ENCODE peak calls at places on chromosome 6, in eight cellular contexts. One of them, this sample, is unnamed.

GRCh38 chr6:132430110-132430509 is 28.8 kb upstream of the MOXD1 start:
- DNase-seq in mesothelial cell of epicardium: no peak
- DNase-seq in mucosa of gallbladder: no peak
- DNase-seq in neural crest cell: no peak
- DNase-seq in activated CD8-positive, alpha-beta memory T cell treated with anti-CD3 and anti-CD28 coated beads for 48 hours: no peak
- DNase-seq in left ventricle myocardium superior: no peak
- DNase-seq in activated naive CD8-positive, alpha-beta T cell treated with anti-CD3 and anti-CD28 coated beads, Interleukin-2, amount 50 U/mL, for 24 hours: no peak
- DNase-seq in kidney glomerular epithelial cell: no peak
- DNase-seq in this sample: no peak

GRCh38 chr6:47057830-47058540 is 15.9 kb upstream of the ADGRF1 start:
- DNase-seq in kidney glomerular epithelial cell: peak; percentile 87
- DNase-seq in mesothelial cell of epicardium: no peak
- DNase-seq in activated naive CD8-positive, alpha-beta T cell treated with anti-CD3 and anti-CD28 coated beads, Interleukin-2, amount 50 U/mL, for 24 hours: no peak
- DNase-seq in neural crest cell: no peak
- DNase-seq in mucosa of gallbladder: no peak
- DNase-seq in activated CD8-positive, alpha-beta memory T cell treated with anti-CD3 and anti-CD28 coated beads for 48 hours: no peak
- DNase-seq in left ventricle myocardium superior: no peak
- DNase-seq in this sample: no peak

GRCh38 chr6:68400396-68400795 is 234.7 kb upstream of the ADGRB3 start:
- DNase-seq in neural crest cell: no peak
- DNase-seq in mucosa of gallbladder: no peak
- DNase-seq in activated naive CD8-positive, alpha-beta T cell treated with anti-CD3 and anti-CD28 coated beads, Interleukin-2, amount 50 U/mL, for 24 hours: no peak
- DNase-seq in mesothelial cell of epicardium: no peak
- DNase-seq in left ventricle myocardium superior: no peak
- DNase-seq in kidney glomerular epithelial cell: no peak
- DNase-seq in activated CD8-positive, alpha-beta memory T cell treated with anti-CD3 and anti-CD28 coated beads for 48 hours: no peak
- DNase-seq in this sample: no peak

GRCh38 chr6:112980676-112981075 is 633.5 kb downstream of the RFPL4B start:
- DNase-seq in activated CD8-positive, alpha-beta memory T cell treated with anti-CD3 and anti-CD28 coated beads for 48 hours: no peak
- DNase-seq in mesothelial cell of epicardium: no peak
- DNase-seq in activated naive CD8-positive, alpha-beta T cell treated with anti-CD3 and anti-CD28 coated beads, Interleukin-2, amount 50 U/mL, for 24 hours: no peak
- DNase-seq in left ventricle myocardium superior: no peak
- DNase-seq in mucosa of gallbladder: no peak
- DNase-seq in neural crest cell: no peak
- DNase-seq in kidney glomerular epithelial cell: no peak
- DNase-seq in this sample: no peak

GRCh38 chr6:25062070-25062811 is 126.5 kb upstream of the RIPOR2 start:
- DNase-seq in left ventricle myocardium superior: no peak
- DNase-seq in mucosa of gallbladder: no peak
- DNase-seq in neural crest cell: no peak
- DNase-seq in activated naive CD8-positive, alpha-beta T cell treated with anti-CD3 and anti-CD28 coated beads, Interleukin-2, amount 50 U/mL, for 24 hours: no peak
- DNase-seq in mesothelial cell of epicardium: no peak
- DNase-seq in kidney glomerular epithelial cell: no peak
- DNase-seq in activated CD8-positive, alpha-beta memory T cell treated with anti-CD3 and anti-CD28 coated beads for 48 hours: no peak
- DNase-seq in this sample: no peak

GRCh38 chr6:61867635-61868034 is 418.4 kb downstream of the KHDRBS2 start:
- DNase-seq in kidney glomerular epithelial cell: no peak
- DNase-seq in left ventricle myocardium superior: no peak
- DNase-seq in mucosa of gallbladder: no peak
- DNase-seq in mesothelial cell of epicardium: no peak
- DNase-seq in neural crest cell: no peak
- DNase-seq in activated naive CD8-positive, alpha-beta T cell treated with anti-CD3 and anti-CD28 coated beads, Interleukin-2, amount 50 U/mL, for 24 hours: no peak
- DNase-seq in activated CD8-positive, alpha-beta memory T cell treated with anti-CD3 and anti-CD28 coated beads for 48 hours: no peak
- DNase-seq in this sample: no peak

GRCh38 chr6:133701633-133702331 is 187.1 kb upstream of the TCF21 start:
- DNase-seq in left ventricle myocardium superior: peak; percentile 58
- DNase-seq in mesothelial cell of epicardium: no peak
- DNase-seq in neural crest cell: no peak
- DNase-seq in activated naive CD8-positive, alpha-beta T cell treated with anti-CD3 and anti-CD28 coated beads, Interleukin-2, amount 50 U/mL, for 24 hours: no peak
- DNase-seq in kidney glomerular epithelial cell: no peak
- DNase-seq in mucosa of gallbladder: peak; percentile 14
- DNase-seq in activated CD8-positive, alpha-beta memory T cell treated with anti-CD3 and anti-CD28 coated beads for 48 hours: no peak
- DNase-seq in this sample: peak; percentile 89

GRCh38 chr6:138242987-138243592 is 24.8 kb upstream of the PBOV1 start:
- DNase-seq in mucosa of gallbladder: no peak
- DNase-seq in kidney glomerular epithelial cell: no peak
- DNase-seq in left ventricle myocardium superior: no peak
- DNase-seq in activated CD8-positive, alpha-beta memory T cell treated with anti-CD3 and anti-CD28 coated beads for 48 hours: no peak
- DNase-seq in neural crest cell: no peak
- DNase-seq in mesothelial cell of epicardium: no peak
- DNase-seq in activated naive CD8-positive, alpha-beta T cell treated with anti-CD3 and anti-CD28 coated beads, Interleukin-2, amount 50 U/mL, for 24 hours: no peak
- DNase-seq in this sample: no peak

GRCh38 chr6:52598123-52598823 is 21.4 kb upstream of the TRAM2 start:
- DNase-seq in activated CD8-positive, alpha-beta memory T cell treated with anti-CD3 and anti-CD28 coated beads for 48 hours: no peak
- DNase-seq in activated naive CD8-positive, alpha-beta T cell treated with anti-CD3 and anti-CD28 coated beads, Interleukin-2, amount 50 U/mL, for 24 hours: peak; percentile 49
- DNase-seq in left ventricle myocardium superior: peak; percentile 61
- DNase-seq in mucosa of gallbladder: peak; percentile 32
- DNase-seq in mesothelial cell of epicardium: peak; percentile 45
- DNase-seq in kidney glomerular epithelial cell: peak; percentile 67
- DNase-seq in neural crest cell: peak; percentile 76
- DNase-seq in this sample: peak; percentile 89

GRCh38 chr6:150876598-150876997 is 11.1 kb downstream of the MTHFD1L start:
- DNase-seq in neural crest cell: no peak
- DNase-seq in mucosa of gallbladder: peak; percentile 41
- DNase-seq in activated naive CD8-positive, alpha-beta T cell treated with anti-CD3 and anti-CD28 coated beads, Interleukin-2, amount 50 U/mL, for 24 hours: no peak
- DNase-seq in left ventricle myocardium superior: peak; percentile 78
- DNase-seq in mesothelial cell of epicardium: no peak
- DNase-seq in activated CD8-positive, alpha-beta memory T cell treated with anti-CD3 and anti-CD28 coated beads for 48 hours: no peak
- DNase-seq in kidney glomerular epithelial cell: no peak
- DNase-seq in this sample: no peak

GRCh38 chr6:163588211-163588919 is 173.8 kb downstream of the QKI start:
- DNase-seq in mucosa of gallbladder: no peak
- DNase-seq in kidney glomerular epithelial cell: no peak
- DNase-seq in neural crest cell: no peak
- DNase-seq in activated CD8-positive, alpha-beta memory T cell treated with anti-CD3 and anti-CD28 coated beads for 48 hours: no peak
- DNase-seq in activated naive CD8-positive, alpha-beta T cell treated with anti-CD3 and anti-CD28 coated beads, Interleukin-2, amount 50 U/mL, for 24 hours: no peak
- DNase-seq in left ventricle myocardium superior: no peak
- DNase-seq in mesothelial cell of epicardium: no peak
- DNase-seq in this sample: no peak

GRCh38 chr6:87908978-87909802 is 138.5 kb upstream of the SPACA1 start:
- DNase-seq in mesothelial cell of epicardium: no peak
- DNase-seq in activated naive CD8-positive, alpha-beta T cell treated with anti-CD3 and anti-CD28 coated beads, Interleukin-2, amount 50 U/mL, for 24 hours: no peak
- DNase-seq in activated CD8-positive, alpha-beta memory T cell treated with anti-CD3 and anti-CD28 coated beads for 48 hours: no peak
- DNase-seq in kidney glomerular epithelial cell: peak; percentile 15
- DNase-seq in mucosa of gallbladder: no peak
- DNase-seq in neural crest cell: no peak
- DNase-seq in left ventricle myocardium superior: no peak
- DNase-seq in this sample: no peak

GRCh38 chr6:106547556-106547955 is 81.7 kb downstream of the RTN4IP1 start:
- DNase-seq in left ventricle myocardium superior: no peak
- DNase-seq in activated naive CD8-positive, alpha-beta T cell treated with anti-CD3 and anti-CD28 coated beads, Interleukin-2, amount 50 U/mL, for 24 hours: no peak
- DNase-seq in kidney glomerular epithelial cell: no peak
- DNase-seq in mucosa of gallbladder: no peak
- DNase-seq in activated CD8-positive, alpha-beta memory T cell treated with anti-CD3 and anti-CD28 coated beads for 48 hours: no peak
- DNase-seq in neural crest cell: no peak
- DNase-seq in mesothelial cell of epicardium: no peak
- DNase-seq in this sample: no peak

GRCh38 chr6:134289204-134289575 is 28.7 kb downstream of the SGK1 start:
- DNase-seq in activated naive CD8-positive, alpha-beta T cell treated with anti-CD3 and anti-CD28 coated beads, Interleukin-2, amount 50 U/mL, for 24 hours: no peak
- DNase-seq in left ventricle myocardium superior: no peak
- DNase-seq in activated CD8-positive, alpha-beta memory T cell treated with anti-CD3 and anti-CD28 coated beads for 48 hours: no peak
- DNase-seq in neural crest cell: no peak
- DNase-seq in mucosa of gallbladder: no peak
- DNase-seq in mesothelial cell of epicardium: no peak
- DNase-seq in kidney glomerular epithelial cell: no peak
- DNase-seq in this sample: no peak

GRCh38 chr6:16511048-16511660 is 250.1 kb downstream of the ATXN1 start:
- DNase-seq in activated CD8-positive, alpha-beta memory T cell treated with anti-CD3 and anti-CD28 coated beads for 48 hours: no peak
- DNase-seq in mucosa of gallbladder: no peak
- DNase-seq in activated naive CD8-positive, alpha-beta T cell treated with anti-CD3 and anti-CD28 coated beads, Interleukin-2, amount 50 U/mL, for 24 hours: no peak
- DNase-seq in kidney glomerular epithelial cell: peak; percentile 49
- DNase-seq in neural crest cell: no peak
- DNase-seq in left ventricle myocardium superior: no peak
- DNase-seq in mesothelial cell of epicardium: no peak
- DNase-seq in this sample: peak; percentile 18

GRCh38 chr6:81750201-81750600 is 2.3 kb downstream of the TENT5A start:
- DNase-seq in activated CD8-positive, alpha-beta memory T cell treated with anti-CD3 and anti-CD28 coated beads for 48 hours: no peak
- DNase-seq in mucosa of gallbladder: no peak
- DNase-seq in activated naive CD8-positive, alpha-beta T cell treated with anti-CD3 and anti-CD28 coated beads, Interleukin-2, amount 50 U/mL, for 24 hours: no peak
- DNase-seq in mesothelial cell of epicardium: no peak
- DNase-seq in neural crest cell: no peak
- DNase-seq in left ventricle myocardium superior: no peak
- DNase-seq in kidney glomerular epithelial cell: no peak
- DNase-seq in this sample: no peak

GRCh38 chr6:11748591-11748990 is 30.0 kb downstream of the ADTRP start:
- DNase-seq in kidney glomerular epithelial cell: no peak
- DNase-seq in activated naive CD8-positive, alpha-beta T cell treated with anti-CD3 and anti-CD28 coated beads, Interleukin-2, amount 50 U/mL, for 24 hours: no peak
- DNase-seq in left ventricle myocardium superior: no peak
- DNase-seq in mesothelial cell of epicardium: no peak
- DNase-seq in neural crest cell: no peak
- DNase-seq in activated CD8-positive, alpha-beta memory T cell treated with anti-CD3 and anti-CD28 coated beads for 48 hours: no peak
- DNase-seq in mucosa of gallbladder: no peak
- DNase-seq in this sample: no peak

GRCh38 chr6:139751179-139751578 is 376.7 kb upstream of the CITED2 start:
- DNase-seq in left ventricle myocardium superior: no peak
- DNase-seq in kidney glomerular epithelial cell: no peak
- DNase-seq in mesothelial cell of epicardium: no peak
- DNase-seq in activated CD8-positive, alpha-beta memory T cell treated with anti-CD3 and anti-CD28 coated beads for 48 hours: no peak
- DNase-seq in mucosa of gallbladder: no peak
- DNase-seq in activated naive CD8-positive, alpha-beta T cell treated with anti-CD3 and anti-CD28 coated beads, Interleukin-2, amount 50 U/mL, for 24 hours: no peak
- DNase-seq in neural crest cell: no peak
- DNase-seq in this sample: no peak

GRCh38 chr6:107736713-107737396 is 87.3 kb downstream of the SCML4 start:
- DNase-seq in neural crest cell: no peak
- DNase-seq in mesothelial cell of epicardium: no peak
- DNase-seq in mucosa of gallbladder: no peak
- DNase-seq in kidney glomerular epithelial cell: no peak
- DNase-seq in activated CD8-positive, alpha-beta memory T cell treated with anti-CD3 and anti-CD28 coated beads for 48 hours: no peak
- DNase-seq in activated naive CD8-positive, alpha-beta T cell treated with anti-CD3 and anti-CD28 coated beads, Interleukin-2, amount 50 U/mL, for 24 hours: no peak
- DNase-seq in left ventricle myocardium superior: no peak
- DNase-seq in this sample: no peak

GRCh38 chr6:87110639-87111038 is 15.7 kb upstream of the CGA start:
- DNase-seq in mucosa of gallbladder: no peak
- DNase-seq in activated CD8-positive, alpha-beta memory T cell treated with anti-CD3 and anti-CD28 coated beads for 48 hours: no peak
- DNase-seq in kidney glomerular epithelial cell: no peak
- DNase-seq in left ventricle myocardium superior: no peak
- DNase-seq in mesothelial cell of epicardium: no peak
- DNase-seq in neural crest cell: no peak
- DNase-seq in activated naive CD8-positive, alpha-beta T cell treated with anti-CD3 and anti-CD28 coated beads, Interleukin-2, amount 50 U/mL, for 24 hours: no peak
- DNase-seq in this sample: no peak

GRCh38 chr6:160005211-160005610 is 36.3 kb downstream of the IGF2R start:
- DNase-seq in activated CD8-positive, alpha-beta memory T cell treated with anti-CD3 and anti-CD28 coated beads for 48 hours: no peak
- DNase-seq in kidney glomerular epithelial cell: no peak
- DNase-seq in left ventricle myocardium superior: no peak
- DNase-seq in mucosa of gallbladder: no peak
- DNase-seq in neural crest cell: no peak
- DNase-seq in activated naive CD8-positive, alpha-beta T cell treated with anti-CD3 and anti-CD28 coated beads, Interleukin-2, amount 50 U/mL, for 24 hours: no peak
- DNase-seq in mesothelial cell of epicardium: no peak
- DNase-seq in this sample: no peak

GRCh38 chr6:9502991-9503761 is 911.7 kb downstream of the TFAP2A start:
- DNase-seq in neural crest cell: no peak
- DNase-seq in activated CD8-positive, alpha-beta memory T cell treated with anti-CD3 and anti-CD28 coated beads for 48 hours: no peak
- DNase-seq in left ventricle myocardium superior: no peak
- DNase-seq in mucosa of gallbladder: no peak
- DNase-seq in mesothelial cell of epicardium: no peak
- DNase-seq in kidney glomerular epithelial cell: peak; percentile 9
- DNase-seq in activated naive CD8-positive, alpha-beta T cell treated with anti-CD3 and anti-CD28 coated beads, Interleukin-2, amount 50 U/mL, for 24 hours: no peak
- DNase-seq in this sample: no peak

GRCh38 chr6:169407338-169407737 is 153.7 kb upstream of the THBS2 start:
- DNase-seq in neural crest cell: no peak
- DNase-seq in kidney glomerular epithelial cell: no peak
- DNase-seq in activated naive CD8-positive, alpha-beta T cell treated with anti-CD3 and anti-CD28 coated beads, Interleukin-2, amount 50 U/mL, for 24 hours: no peak
- DNase-seq in left ventricle myocardium superior: no peak
- DNase-seq in mucosa of gallbladder: no peak
- DNase-seq in mesothelial cell of epicardium: no peak
- DNase-seq in activated CD8-positive, alpha-beta memory T cell treated with anti-CD3 and anti-CD28 coated beads for 48 hours: no peak
- DNase-seq in this sample: no peak

GRCh38 chr6:14348389-14348788 is 230.8 kb downstream of the CD83 start:
- DNase-seq in left ventricle myocardium superior: no peak
- DNase-seq in activated CD8-positive, alpha-beta memory T cell treated with anti-CD3 and anti-CD28 coated beads for 48 hours: no peak
- DNase-seq in neural crest cell: no peak
- DNase-seq in mucosa of gallbladder: no peak
- DNase-seq in activated naive CD8-positive, alpha-beta T cell treated with anti-CD3 and anti-CD28 coated beads, Interleukin-2, amount 50 U/mL, for 24 hours: no peak
- DNase-seq in kidney glomerular epithelial cell: no peak
- DNase-seq in mesothelial cell of epicardium: no peak
- DNase-seq in this sample: no peak

GRCh38 chr6:113530769-113531168 is 326.4 kb upstream of the MARCKS start:
- DNase-seq in mucosa of gallbladder: no peak
- DNase-seq in left ventricle myocardium superior: no peak
- DNase-seq in activated CD8-positive, alpha-beta memory T cell treated with anti-CD3 and anti-CD28 coated beads for 48 hours: no peak
- DNase-seq in neural crest cell: peak; percentile 2
- DNase-seq in kidney glomerular epithelial cell: peak; percentile 71
- DNase-seq in activated naive CD8-positive, alpha-beta T cell treated with anti-CD3 and anti-CD28 coated beads, Interleukin-2, amount 50 U/mL, for 24 hours: no peak
- DNase-seq in mesothelial cell of epicardium: no peak
- DNase-seq in this sample: no peak

This sample was measured in K562.